ENCODE peak calls at places on chromosomes 13 and 19, in seven cellular contexts. One of them, this sample, is unnamed.

GRCh38 chr19:17125052-17125727 is 49.6 kb downstream of the MYO9B start:
- DNase-seq in K562: no peak
- DNase-seq in ovary: no peak
- DNase-seq in transverse colon: no peak
- DNase-seq in body of pancreas: no peak
- DNase-seq in endothelial cell of umbilical vein: no peak
- DNase-seq in testis: no peak
- DNase-seq in this sample: no peak

GRCh38 chr13:68895696-68896095 is 1211.9 kb upstream of the ATXN8OS start:
- DNase-seq in body of pancreas: no peak
- DNase-seq in ovary: no peak
- DNase-seq in testis: no peak
- DNase-seq in K562: no peak
- DNase-seq in endothelial cell of umbilical vein: no peak
- DNase-seq in transverse colon: no peak
- DNase-seq in this sample: no peak

GRCh38 chr19:45076029-45076850 is at the start of gene ZNF296:
- DNase-seq in K562: peak
- DNase-seq in endothelial cell of umbilical vein: peak
- DNase-seq in ovary: peak
- DNase-seq in testis: peak
- DNase-seq in transverse colon: peak
- DNase-seq in body of pancreas: peak
- DNase-seq in this sample: peak

GRCh38 chr13:110306340-110306959 is 507 bp downstream of the COL4A1 start:
- DNase-seq in K562: no peak
- DNase-seq in body of pancreas: no peak
- DNase-seq in endothelial cell of umbilical vein: peak
- DNase-seq in ovary: peak
- DNase-seq in transverse colon: no peak
- DNase-seq in testis: peak
- DNase-seq in this sample: no peak

GRCh38 chr19:49200238-49200862 is 42.8 kb downstream of the TRPM4 start:
- DNase-seq in K562: peak
- DNase-seq in ovary: no peak
- DNase-seq in testis: peak
- DNase-seq in transverse colon: peak
- DNase-seq in body of pancreas: no peak
- DNase-seq in endothelial cell of umbilical vein: no peak
- DNase-seq in this sample: no peak

GRCh38 chr13:75587679-75588078 is 38.1 kb downstream of the UCHL3 start:
- DNase-seq in endothelial cell of umbilical vein: peak
- DNase-seq in transverse colon: no peak
- DNase-seq in K562: no peak
- DNase-seq in ovary: no peak
- DNase-seq in body of pancreas: no peak
- DNase-seq in testis: no peak
- DNase-seq in this sample: no peak

GRCh38 chr13:79883216-79883615 is 402.3 kb downstream of the NDFIP2 start:
- DNase-seq in endothelial cell of umbilical vein: peak
- DNase-seq in body of pancreas: no peak
- DNase-seq in K562: no peak
- DNase-seq in transverse colon: no peak
- DNase-seq in testis: no peak
- DNase-seq in ovary: no peak
- DNase-seq in this sample: no peak

GRCh38 chr13:38785047-38785446 is 98.2 kb downstream of the FREM2 start:
- DNase-seq in ovary: no peak
- DNase-seq in K562: no peak
- DNase-seq in endothelial cell of umbilical vein: no peak
- DNase-seq in testis: no peak
- DNase-seq in body of pancreas: no peak
- DNase-seq in transverse colon: no peak
- DNase-seq in this sample: no peak

DNA sequence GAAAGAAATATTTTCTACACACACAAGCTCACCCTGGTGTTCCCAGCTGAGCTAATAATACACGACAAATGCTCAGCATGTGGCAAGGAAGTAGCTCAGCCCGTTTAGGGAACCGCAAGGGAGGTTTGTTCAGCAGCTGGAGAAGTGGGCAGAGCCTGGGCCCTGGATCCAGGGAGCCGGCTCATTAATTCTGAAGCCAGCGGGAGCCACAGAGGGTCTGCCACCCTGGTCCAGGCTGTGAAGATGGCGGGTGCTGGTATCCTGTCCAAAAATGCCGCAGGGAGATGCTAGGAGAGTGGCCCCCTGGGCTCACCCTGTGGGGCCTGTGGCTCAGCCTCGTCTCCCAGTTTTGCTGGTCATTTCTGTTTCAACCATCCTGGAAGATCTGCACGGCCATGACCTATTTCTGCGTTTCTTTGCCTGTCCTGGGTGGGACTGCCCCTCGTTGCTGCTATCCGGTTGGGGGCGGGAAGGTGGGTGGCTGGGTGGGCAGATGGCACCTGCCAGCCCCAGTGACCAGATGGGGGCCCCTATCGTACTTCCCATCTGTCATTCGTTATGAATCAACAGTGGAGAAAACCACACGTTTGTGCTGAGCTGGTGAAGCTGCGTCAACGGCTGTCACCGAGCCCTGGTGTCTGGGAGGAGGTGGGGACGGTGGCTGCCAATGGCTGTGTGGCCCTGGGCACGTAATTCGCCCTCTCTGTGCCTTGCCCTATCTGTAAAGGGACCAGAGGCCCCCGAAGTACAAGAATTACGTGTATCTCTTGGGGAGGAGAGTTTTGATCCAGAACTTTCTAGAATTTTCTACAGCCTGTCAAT is 2.7 kb upstream of the GNA15 start:
- DNase-seq in ovary: peak
- DNase-seq in body of pancreas: peak
- DNase-seq in endothelial cell of umbilical vein: no peak
- DNase-seq in transverse colon: peak
- DNase-seq in K562: peak
- DNase-seq in testis: no peak
- DNase-seq in this sample: peak
- TF ChIP-seq POLR2A in ovary: no peak
- TF ChIP-seq POLR2A in body of pancreas: no peak
- TF ChIP-seq POLR2A in endothelial cell of umbilical vein: no peak
- TF ChIP-seq POLR2A in transverse colon: no peak
- TF ChIP-seq POLR2A in K562: no peak
- TF ChIP-seq POLR2A in testis: no peak
- TF ChIP-seq POLR2A in this sample: no peak

GRCh38 chr19:3184847-3185481 is 766 bp upstream of the NCLN start:
- DNase-seq in testis: peak
- DNase-seq in body of pancreas: peak
- DNase-seq in transverse colon: peak
- DNase-seq in K562: peak
- DNase-seq in ovary: peak
- DNase-seq in endothelial cell of umbilical vein: no peak
- DNase-seq in this sample: peak

GRCh38 chr19:3183721-3184641 is 1.7 kb upstream of the NCLN start:
- DNase-seq in testis: no peak
- DNase-seq in body of pancreas: no peak
- DNase-seq in K562: peak
- DNase-seq in endothelial cell of umbilical vein: no peak
- DNase-seq in ovary: no peak
- DNase-seq in transverse colon: no peak
- DNase-seq in this sample: no peak

GRCh38 chr19:3186891-3187661 is 1.3 kb downstream of the NCLN start:
- DNase-seq in testis: no peak
- DNase-seq in K562: peak
- DNase-seq in ovary: no peak
- DNase-seq in body of pancreas: no peak
- DNase-seq in transverse colon: peak
- DNase-seq in endothelial cell of umbilical vein: no peak
- DNase-seq in this sample: peak

GRCh38 chr19:3186377-3186688 is 603 bp downstream of the NCLN start:
- DNase-seq in transverse colon: no peak
- DNase-seq in body of pancreas: no peak
- DNase-seq in testis: no peak
- DNase-seq in K562: no peak
- DNase-seq in ovary: peak
- DNase-seq in endothelial cell of umbilical vein: peak
- DNase-seq in this sample: no peak

DNA sequence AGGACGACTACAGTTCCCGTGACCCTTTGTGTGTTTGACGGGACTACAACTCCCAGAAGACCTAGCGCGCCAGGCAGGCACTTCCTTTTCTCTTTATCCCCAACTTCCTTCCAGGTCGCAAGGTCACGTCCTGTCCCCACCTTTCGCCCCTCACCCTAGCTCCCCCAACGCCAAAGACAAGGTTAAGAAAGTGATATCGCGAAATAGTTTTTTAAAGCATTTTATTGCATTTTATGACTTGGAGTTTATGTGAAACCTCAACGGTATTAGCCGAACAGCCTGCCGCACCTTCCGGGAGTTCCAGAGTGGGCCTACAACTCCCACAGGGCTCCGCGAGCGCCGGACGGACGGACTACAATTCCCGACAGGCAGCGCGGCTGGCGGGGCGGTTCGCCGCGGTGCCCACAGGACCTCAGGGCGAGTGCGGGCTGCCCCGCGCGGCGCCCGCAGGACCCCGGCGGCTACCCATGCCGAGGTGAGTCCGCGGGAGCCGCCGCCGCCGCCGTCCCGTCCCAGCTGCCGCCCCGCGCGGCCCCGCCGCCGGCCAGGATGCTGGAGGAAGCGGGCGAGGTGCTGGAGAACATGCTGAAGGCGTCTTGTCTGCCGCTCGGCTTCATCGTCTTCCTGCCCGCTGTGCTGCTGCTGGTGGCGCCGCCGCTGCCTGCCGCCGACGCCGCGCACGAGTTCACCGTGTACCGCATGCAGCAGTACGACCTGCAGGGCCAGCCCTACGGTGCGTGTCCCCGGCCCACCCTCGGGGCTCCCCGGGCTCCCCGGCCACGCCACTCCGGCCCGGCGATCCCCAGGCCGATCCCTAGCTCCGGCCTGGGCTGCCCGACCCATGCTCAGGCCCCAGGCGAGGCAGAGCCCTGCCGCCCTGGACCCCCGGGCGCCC is at the start of gene NCLN:
- DNase-seq in transverse colon: peak
- DNase-seq in endothelial cell of umbilical vein: peak
- DNase-seq in ovary: peak
- DNase-seq in testis: peak
- DNase-seq in K562: peak
- DNase-seq in body of pancreas: peak
- DNase-seq in this sample: peak
- TF ChIP-seq POLR2A in transverse colon: no peak
- TF ChIP-seq POLR2A in endothelial cell of umbilical vein: peak
- TF ChIP-seq POLR2A in ovary: peak
- TF ChIP-seq POLR2A in testis: no peak
- TF ChIP-seq POLR2A in K562: peak
- TF ChIP-seq POLR2A in body of pancreas: peak
- TF ChIP-seq POLR2A in this sample: peak

GRCh38 chr19:54424660-54425381 is 9.6 kb downstream of the TTYH1 start:
- DNase-seq in transverse colon: no peak
- DNase-seq in body of pancreas: no peak
- DNase-seq in K562: peak
- DNase-seq in ovary: no peak
- DNase-seq in testis: no peak
- DNase-seq in endothelial cell of umbilical vein: no peak
- DNase-seq in this sample: no peak

GRCh38 chr19:54428323-54429175 is 13.3 kb downstream of the TTYH1 start:
- DNase-seq in transverse colon: no peak
- DNase-seq in ovary: no peak
- DNase-seq in body of pancreas: no peak
- DNase-seq in endothelial cell of umbilical vein: no peak
- DNase-seq in K562: no peak
- DNase-seq in testis: no peak
- DNase-seq in this sample: no peak

GRCh38 chr19:54427586-54427985 is 12.3 kb downstream of the TTYH1 start:
- DNase-seq in endothelial cell of umbilical vein: no peak
- DNase-seq in transverse colon: no peak
- DNase-seq in K562: no peak
- DNase-seq in ovary: no peak
- DNase-seq in body of pancreas: no peak
- DNase-seq in testis: no peak
- DNase-seq in this sample: no peak

GRCh38 chr19:54425382-54425723 is 10.1 kb downstream of the TTYH1 start:
- DNase-seq in body of pancreas: no peak
- DNase-seq in transverse colon: no peak
- DNase-seq in endothelial cell of umbilical vein: no peak
- DNase-seq in K562: no peak
- DNase-seq in testis: no peak
- DNase-seq in ovary: no peak
- DNase-seq in this sample: no peak

DNA sequence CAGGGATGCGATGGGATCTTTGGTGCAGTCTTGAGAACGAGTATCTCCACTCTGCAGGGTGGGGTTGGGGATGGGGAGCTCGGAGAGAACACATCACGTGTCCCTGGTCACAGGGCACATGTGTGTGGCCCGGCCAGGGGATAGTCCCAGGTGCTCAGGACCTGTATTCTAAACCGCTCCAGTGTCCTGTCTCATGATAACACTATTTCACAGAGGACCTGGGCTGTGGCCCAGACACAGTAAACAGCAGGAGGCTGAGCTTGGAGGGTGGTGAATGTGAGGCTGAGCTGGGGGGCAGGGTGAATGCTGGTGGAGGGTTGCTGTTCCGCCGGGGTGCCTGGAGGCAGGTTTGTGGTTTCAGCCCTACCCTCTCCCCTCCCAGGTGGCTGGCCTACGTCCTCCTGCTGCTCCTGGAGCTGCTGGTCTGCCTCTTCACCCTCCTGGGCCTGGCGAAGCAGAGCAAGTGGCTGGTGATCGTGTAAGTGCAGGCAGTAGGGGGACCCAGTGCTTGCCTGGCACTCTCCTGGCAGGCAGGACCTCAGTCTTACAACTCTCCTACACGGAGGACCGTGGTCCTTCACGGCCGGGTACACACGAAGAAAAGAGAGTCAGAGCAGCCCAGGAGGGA is 11.1 kb downstream of the TTYH1 start:
- DNase-seq in testis: no peak
- DNase-seq in K562: peak
- DNase-seq in endothelial cell of umbilical vein: no peak
- DNase-seq in transverse colon: no peak
- DNase-seq in ovary: no peak
- DNase-seq in body of pancreas: no peak
- DNase-seq in this sample: no peak
- TF ChIP-seq POLR2A in testis: no peak
- TF ChIP-seq POLR2A in K562: no peak
- TF ChIP-seq POLR2A in endothelial cell of umbilical vein: no peak
- TF ChIP-seq POLR2A in transverse colon: no peak
- TF ChIP-seq POLR2A in ovary: no peak
- TF ChIP-seq POLR2A in body of pancreas: no peak
- TF ChIP-seq POLR2A in this sample: no peak

GRCh38 chr19:2043864-2044708 is 7.0 kb downstream of the MKNK2 start:
- DNase-seq in testis: no peak
- DNase-seq in ovary: peak
- DNase-seq in body of pancreas: peak
- DNase-seq in endothelial cell of umbilical vein: no peak
- DNase-seq in K562: peak
- DNase-seq in transverse colon: no peak
- DNase-seq in this sample: no peak

GRCh38 chr19:2041436-2041685 is 9.7 kb downstream of the MKNK2 start:
- DNase-seq in endothelial cell of umbilical vein: no peak
- DNase-seq in body of pancreas: no peak
- DNase-seq in testis: no peak
- DNase-seq in transverse colon: no peak
- DNase-seq in ovary: no peak
- DNase-seq in K562: no peak
- DNase-seq in this sample: no peak

GRCh38 chr19:2043269-2043641 is 7.8 kb downstream of the MKNK2 start:
- DNase-seq in endothelial cell of umbilical vein: no peak
- DNase-seq in K562: peak
- DNase-seq in testis: no peak
- DNase-seq in transverse colon: no peak
- DNase-seq in body of pancreas: no peak
- DNase-seq in ovary: peak
- DNase-seq in this sample: no peak

GRCh38 chr19:2041686-2042484 is 9.2 kb downstream of the MKNK2 start:
- DNase-seq in transverse colon: peak
- DNase-seq in ovary: peak
- DNase-seq in endothelial cell of umbilical vein: peak
- DNase-seq in testis: peak
- DNase-seq in body of pancreas: peak
- DNase-seq in K562: peak
- DNase-seq in this sample: peak

GRCh38 chr19:2042485-2043268 is 8.4 kb downstream of the MKNK2 start:
- DNase-seq in K562: no peak
- DNase-seq in body of pancreas: peak
- DNase-seq in testis: no peak
- DNase-seq in ovary: peak
- DNase-seq in transverse colon: peak
- DNase-seq in endothelial cell of umbilical vein: no peak
- DNase-seq in this sample: no peak
- TF ChIP-seq POLR2A in K562: no peak
- TF ChIP-seq POLR2A in body of pancreas: no peak
- TF ChIP-seq POLR2A in testis: no peak
- TF ChIP-seq POLR2A in ovary: no peak
- TF ChIP-seq POLR2A in transverse colon: no peak
- TF ChIP-seq POLR2A in endothelial cell of umbilical vein: no peak
- TF ChIP-seq POLR2A in this sample: no peak